ENCODE peak calls at places on chromosomes 13 and 19, in ten cellular contexts. C is neural progenitor cell, S is fibroblast of lung, K is IMR-90, F is SK-N-SH, N is mesendoderm, E is mesenchymal stem cell, Q is GM23248, Z is endothelial cell of umbilical vein, T is H9. I is an unnamed sample. For H3K4me1, the result is how much of the 10 kb centered on the place peaks cover.

GRCh38 chr19:1469200-1469935 is 9.6 kb downstream of the C19orf25 start:
- DNase-seq in Q (peak), F (no peak), Z (no peak), C (peak), K (no peak), S (no peak), N (no peak), T (no peak), E (no peak), I (peak)

GRCh38 chr13:47281981-47282380 is 385.1 kb upstream of the HTR2A start:
- DNase-seq in C (no peak), T (no peak), K (no peak), Q (no peak), Z (no peak), E (no peak), F (no peak), N (no peak), S (no peak), I (no peak)

GRCh38 chr19:4781851-4782250 is 9.7 kb upstream of the FEM1A start:
- DNase-seq in S (no peak), C (no peak), N (no peak), T (no peak), F (no peak), K (no peak), Z (no peak), E (peak), Q (peak), I (no peak)

GRCh38 chr13:113836917-113837553 is 26.8 kb downstream of the GAS6 start:
- DNase-seq in C (no peak), F (peak), E (peak), N (no peak), Z (peak), Q (peak), S (peak), K (peak), T (no peak), I (peak)

GRCh38 chr19:29942404-29943261 is 594 bp downstream of the URI1 start:
- DNase-seq in S (peak), C (peak), K (no peak), Q (peak), T (peak), Z (peak), N (peak), F (peak), E (peak), I (peak)

GRCh38 chr13:22357132-22357531 is 686.3 kb downstream of the FGF9 start:
- DNase-seq in Z (no peak), K (no peak), E (peak), S (peak), Q (no peak), N (no peak), C (no peak), T (no peak), F (no peak), I (no peak)

GRCh38 chr13:28716511-28716910 is 2.3 kb downstream of the SLC46A3 start:
- DNase-seq in E (peak), C (no peak), T (no peak), Q (peak), K (peak), S (peak), N (peak), F (no peak), Z (peak), I (peak)

GRCh38 chr19:18390075-18390909 is 4.3 kb downstream of the GDF15 start:
- DNase-seq in N (no peak), Z (no peak), S (peak), T (no peak), K (no peak), Q (no peak), E (peak), F (no peak), C (no peak), I (no peak)

GRCh38 chr19:12800873-12801465 is 631 bp downstream of the PRDX2 start:
- DNase-seq in Z (no peak), E (peak), Q (peak), F (peak), C (peak), K (no peak), N (no peak), T (peak), S (no peak), I (peak)

GRCh38 chr13:27022571-27023311 is 148.9 kb downstream of the USP12 start:
- DNase-seq in C (no peak), F (no peak), E (peak), T (peak), K (peak), Q (no peak), S (peak), Z (no peak), N (peak), I (no peak)

GRCh38 chr19:13164370-13165090 is 14.3 kb downstream of the IER2 start:
- DNase-seq in Z (peak), S (peak), T (peak), C (peak), N (peak), Q (peak), K (peak), E (peak), F (peak), I (peak)

GRCh38 chr13:94435604-94436226 is 43.8 kb downstream of the DCT start:
- DNase-seq in S (peak), K (peak), N (peak), Z (peak), E (peak), T (no peak), F (peak), Q (peak), C (peak), I (no peak)

GRCh38 chr13:108705031-108705430 is 75.6 kb downstream of the MYO16 start:
- DNase-seq in S (no peak), F (no peak), E (no peak), N (no peak), C (no peak), T (no peak), Z (no peak), K (no peak), Q (no peak), I (no peak)

GRCh38 chr19:6071840-6072239 is 38.5 kb downstream of the RFX2 start:
- DNase-seq in N (no peak), Z (no peak), T (no peak), F (no peak), Q (peak), S (no peak), C (no peak), E (no peak), K (no peak), I (no peak)

GRCh38 chr13:111046590-111047141 is 68.4 kb upstream of the ARHGEF7 start:
- DNase-seq in S (peak), T (no peak), C (no peak), N (no peak), F (no peak), Z (no peak), E (peak), K (peak), Q (peak), I (no peak)

GRCh38 chr13:33730147-33730546 is 87.8 kb upstream of the RFC3 start:
- DNase-seq in C (no peak), T (no peak), Z (no peak), E (no peak), S (no peak), F (no peak), Q (no peak), N (no peak), K (no peak), I (no peak)

GRCh38 chr13:33725340-33725739 is 92.6 kb upstream of the RFC3 start:
- DNase-seq in Z (no peak), C (no peak), F (no peak), T (no peak), S (no peak), E (no peak), Q (no peak), N (no peak), K (no peak), I (no peak)

GRCh38 chr13:33728271-33729037 is 89.5 kb upstream of the RFC3 start:
- DNase-seq in T (no peak), K (no peak), Q (peak), C (no peak), N (no peak), F (no peak), S (peak), E (no peak), Z (peak), I (peak)

GRCh38 chr13:33723772-33724435 is 94.0 kb upstream of the RFC3 start:
- DNase-seq in E (peak), Q (peak), T (peak), K (peak), S (peak), F (peak), C (peak), N (peak), Z (peak), I (peak)

GRCh38 chr13:33727356-33728083 is 90.4 kb upstream of the RFC3 start:
- DNase-seq in C (no peak), K (no peak), S (no peak), Z (no peak), T (no peak), N (no peak), Q (peak), E (no peak), F (no peak), I (no peak)
- H3K9ac ChIP-seq in C (no peak), K (no peak), S (no peak), Z (no peak), T (no peak), N (no peak), Q (no peak), E (no peak), F (no peak), I (no peak)

GRCh38 chr19:43782311-43782660 is 1.5 kb upstream of the KCNN4 start:
- DNase-seq in S (no peak), T (no peak), N (no peak), Z (no peak), Q (no peak), E (no peak), F (no peak), K (no peak), C (no peak), I (no peak)
- H3K4me1 ChIP-seq in S (under half), T (under half), N (under half), Z (under half), Q (under half), E (under half), F (under half), K (under half), C (under half), I (under half)

GRCh38 chr19:10271543-10272086 is 695 bp downstream of the ICAM1 start:
- DNase-seq in Q (peak), K (peak), N (no peak), S (no peak), E (peak), T (no peak), Z (peak), C (no peak), F (peak), I (peak)
- H3K9ac ChIP-seq in Q (peak), K (peak), N (no peak), S (no peak), E (peak), T (no peak), Z (peak), C (no peak), F (no peak), I (no peak)

DNA sequence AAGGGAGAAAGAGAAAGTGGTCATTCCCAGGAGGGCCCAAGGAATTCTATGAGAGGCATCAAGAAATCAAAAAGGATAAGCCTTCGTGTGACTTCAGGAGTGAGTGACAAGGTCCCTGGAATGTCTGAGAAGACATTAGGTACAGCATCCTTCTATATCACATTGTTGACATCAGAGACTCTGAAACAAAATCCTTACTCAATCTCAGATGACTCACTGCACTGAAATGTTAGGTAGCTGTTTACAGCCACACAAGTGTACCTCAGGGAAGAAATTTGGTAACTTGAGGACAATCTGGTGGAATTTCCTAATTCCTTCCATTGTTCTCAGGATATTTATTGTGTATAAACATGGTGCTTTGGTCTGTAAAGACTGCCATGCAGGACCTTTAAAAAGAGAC is 7.9 kb upstream of the LGALS14 start:
- DNase-seq in Z (no peak), N (peak), Q (no peak), F (no peak), K (no peak), C (no peak), S (no peak), T (no peak), E (no peak), I (no peak)
- H3K4me1 ChIP-seq in Z (under half), N (under half), Q (under half), F (under half), K (under half), C (under half), S (under half), T (under half), E (under half), I (under half)

GRCh38 chr19:35988824-35989223 is 6.2 kb upstream of the SDHAF1 start:
- DNase-seq in K (no peak), N (no peak), Z (no peak), E (no peak), C (no peak), T (no peak), S (no peak), Q (no peak), F (no peak), I (no peak)

GRCh38 chr19:35987571-35987896 is 7.5 kb upstream of the SDHAF1 start:
- DNase-seq in F (no peak), Z (no peak), E (no peak), K (no peak), T (no peak), Q (no peak), C (no peak), S (no peak), N (no peak), I (no peak)

GRCh38 chr19:35983177-35983576 is 11.8 kb upstream of the SDHAF1 start:
- DNase-seq in C (no peak), Z (no peak), K (no peak), S (no peak), E (no peak), F (no peak), N (no peak), Q (no peak), T (no peak), I (no peak)

GRCh38 chr19:35986111-35986510 is 8.9 kb upstream of the SDHAF1 start:
- DNase-seq in S (no peak), F (no peak), T (no peak), K (no peak), N (no peak), E (no peak), Z (no peak), C (no peak), Q (no peak), I (no peak)

DNA sequence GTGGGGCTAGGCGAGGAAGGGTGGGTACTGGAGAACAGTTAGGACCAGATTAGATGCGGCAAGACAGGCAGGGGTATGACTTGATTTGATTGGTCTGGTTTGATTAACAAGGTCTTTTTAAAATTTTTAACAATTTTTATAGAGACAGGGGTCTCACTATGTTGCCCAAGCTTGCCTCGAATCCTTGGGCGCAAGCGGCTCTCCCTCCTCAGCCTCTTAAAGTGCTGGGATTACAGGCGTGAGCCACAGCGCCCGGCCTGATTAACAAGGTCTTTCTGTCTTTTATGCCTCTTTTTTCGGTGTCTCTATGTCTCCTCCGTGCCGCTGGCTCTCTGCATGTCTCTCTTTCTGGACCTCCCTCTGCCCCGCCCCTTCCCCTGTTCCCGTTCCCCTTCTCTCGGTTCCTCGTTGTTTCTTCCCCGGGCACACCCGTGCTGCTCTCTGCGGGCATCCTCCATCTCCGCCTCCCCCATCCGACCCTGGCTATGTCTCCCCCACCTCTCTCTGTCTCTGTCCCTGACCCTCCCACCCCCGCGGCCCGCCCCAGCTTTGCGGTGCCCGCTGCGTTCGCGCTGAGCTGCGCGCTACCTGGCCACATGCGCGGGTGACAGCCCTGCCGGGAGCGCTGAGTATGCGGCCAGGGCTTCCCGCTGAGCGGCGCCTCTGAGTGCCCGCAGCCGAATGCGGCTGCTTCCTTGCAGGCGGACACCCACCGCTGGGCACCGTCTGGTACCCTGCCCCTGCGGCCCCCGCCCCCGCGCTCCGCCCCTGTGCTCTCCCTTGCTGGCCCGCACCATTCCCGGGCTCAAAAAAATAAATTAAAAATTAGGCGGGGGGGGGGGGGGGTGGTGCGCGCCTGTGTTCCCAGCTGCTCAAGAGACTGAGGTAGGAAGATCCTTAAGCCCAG is 8.1 kb upstream of the SDHAF1 start:
- DNase-seq in C (peak), S (no peak), T (peak), K (no peak), E (no peak), Z (no peak), F (peak), Q (peak), N (peak), I (no peak)
- H3K9ac ChIP-seq in C (no peak), S (no peak), T (no peak), K (no peak), E (no peak), Z (no peak), F (no peak), Q (peak), N (no peak), I (no peak)

I was measured in kidney.